ENCODE peak calls at places on chromosome 12, in nine cellular contexts. F is heart left ventricle, S is AG09309, E is A549, Z is tibial artery, D is neural progenitor cell, A is tibial nerve, J is fibroblast of lung, W is right lobe of liver. I is an unnamed sample.

GRCh38 chr12:43349863-43350262 is 202.1 kb downstream of the ADAMTS20 start:
- DNase-seq in D (no peak), A (no peak), J (peak; percentile 43), W (no peak), Z (no peak), S (no peak), E (peak; percentile 7), F (no peak), I (no peak)

GRCh38 chr12:81095470-81096232 is 17.8 kb downstream of the ACSS3 start:
- DNase-seq in D (no peak), W (no peak), F (no peak), J (peak; percentile 48), S (no peak), Z (no peak), A (no peak), E (no peak), I (no peak)

GRCh38 chr12:69555461-69555860 is 29.8 kb upstream of the CCT2 start:
- DNase-seq in F (no peak), Z (no peak), E (peak; percentile 51), W (no peak), J (peak; percentile 84), S (peak; percentile 80), A (no peak), D (no peak), I (no peak)

GRCh38 chr12:12562016-12562483 is 613 bp downstream of the DUSP16 start:
- DNase-seq in E (peak; percentile 33), W (peak; percentile 47), S (no peak), Z (no peak), D (peak; percentile 78), A (no peak), F (peak; percentile 46), J (peak; percentile 37), I (peak; percentile 53)

GRCh38 chr12:116662612-116663144 is 75.2 kb downstream of the SPRING1 start:
- DNase-seq in W (peak; percentile 76), D (peak; percentile 80), J (peak; percentile 47), F (no peak), S (no peak), A (no peak), E (no peak), Z (no peak), I (peak; percentile 51)

GRCh38 chr12:31228811-31229792 is 96.8 kb downstream of the SINHCAF start:
- DNase-seq in S (no peak), Z (no peak), A (no peak), F (peak; percentile 45), W (peak; percentile 82), E (no peak), D (no peak), J (no peak), I (no peak)

GRCh38 chr12:4441355-4442330 is 4.0 kb downstream of the FGF6 start:
- DNase-seq in F (no peak), Z (no peak), S (no peak), W (no peak), E (no peak), A (no peak), J (no peak), D (peak; percentile 62), I (peak; percentile 33)

GRCh38 chr12:108712164-108712924 is 19.0 kb downstream of the CORO1C start:
- DNase-seq in A (no peak), Z (no peak), E (no peak), F (no peak), S (no peak), W (no peak), D (no peak), J (no peak), I (no peak)

GRCh38 chr12:54159549-54159948 is 29.2 kb downstream of the SMUG1 start:
- DNase-seq in J (no peak), E (no peak), F (no peak), A (no peak), Z (no peak), W (no peak), S (no peak), D (no peak), I (no peak)

GRCh38 chr12:113241191-113242017 is 20.1 kb downstream of the TPCN1 start:
- DNase-seq in J (peak; percentile 78), Z (no peak), D (no peak), S (peak; percentile 99), E (peak; percentile 66), A (peak; percentile 57), W (no peak), F (no peak), I (no peak)

GRCh38 chr12:68932123-68932700 is 759 bp downstream of the CPM start:
- DNase-seq in E (no peak), Z (no peak), F (no peak), A (no peak), W (no peak), S (no peak), J (no peak), D (no peak), I (no peak)

GRCh38 chr12:28303192-28303591 is 112.9 kb downstream of the CCDC91 start:
- DNase-seq in S (no peak), Z (no peak), J (no peak), W (no peak), E (no peak), F (no peak), D (no peak), A (no peak), I (no peak)
- TF ChIP-seq CTCF in S (no peak), Z (no peak), J (no peak), W (no peak), E (no peak), F (no peak), D (no peak), A (no peak), I (no peak)

DNA sequence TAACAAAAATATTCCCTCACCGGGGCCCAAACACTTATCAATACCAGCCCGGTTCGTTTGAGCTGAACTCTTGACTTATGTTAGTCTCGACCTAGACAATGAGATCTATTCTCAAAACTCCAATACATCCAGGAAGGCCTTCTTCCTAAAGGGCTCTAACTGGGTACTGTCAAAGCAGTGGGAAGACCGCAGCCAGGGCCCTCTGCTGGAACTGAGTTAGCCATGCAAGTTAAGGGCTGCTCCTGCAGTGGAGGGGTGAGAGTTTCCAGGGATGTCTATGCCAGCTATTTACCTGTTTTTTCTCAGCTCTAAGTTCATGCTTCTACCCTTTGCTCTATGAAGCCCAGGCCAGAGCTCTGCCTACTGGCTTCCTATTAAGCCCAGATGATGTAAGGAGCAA is 348.8 kb downstream of the GXYLT1 start:
- DNase-seq in S (no peak), F (no peak), E (peak; percentile 16), Z (no peak), W (no peak), J (no peak), A (no peak), D (peak; percentile 46), I (peak; percentile 17)
- TF ChIP-seq CTCF in S (no peak), F (no peak), E (no peak), Z (no peak), W (no peak), J (no peak), A (no peak), D (peak; percentile 53), I (no peak)

DNA sequence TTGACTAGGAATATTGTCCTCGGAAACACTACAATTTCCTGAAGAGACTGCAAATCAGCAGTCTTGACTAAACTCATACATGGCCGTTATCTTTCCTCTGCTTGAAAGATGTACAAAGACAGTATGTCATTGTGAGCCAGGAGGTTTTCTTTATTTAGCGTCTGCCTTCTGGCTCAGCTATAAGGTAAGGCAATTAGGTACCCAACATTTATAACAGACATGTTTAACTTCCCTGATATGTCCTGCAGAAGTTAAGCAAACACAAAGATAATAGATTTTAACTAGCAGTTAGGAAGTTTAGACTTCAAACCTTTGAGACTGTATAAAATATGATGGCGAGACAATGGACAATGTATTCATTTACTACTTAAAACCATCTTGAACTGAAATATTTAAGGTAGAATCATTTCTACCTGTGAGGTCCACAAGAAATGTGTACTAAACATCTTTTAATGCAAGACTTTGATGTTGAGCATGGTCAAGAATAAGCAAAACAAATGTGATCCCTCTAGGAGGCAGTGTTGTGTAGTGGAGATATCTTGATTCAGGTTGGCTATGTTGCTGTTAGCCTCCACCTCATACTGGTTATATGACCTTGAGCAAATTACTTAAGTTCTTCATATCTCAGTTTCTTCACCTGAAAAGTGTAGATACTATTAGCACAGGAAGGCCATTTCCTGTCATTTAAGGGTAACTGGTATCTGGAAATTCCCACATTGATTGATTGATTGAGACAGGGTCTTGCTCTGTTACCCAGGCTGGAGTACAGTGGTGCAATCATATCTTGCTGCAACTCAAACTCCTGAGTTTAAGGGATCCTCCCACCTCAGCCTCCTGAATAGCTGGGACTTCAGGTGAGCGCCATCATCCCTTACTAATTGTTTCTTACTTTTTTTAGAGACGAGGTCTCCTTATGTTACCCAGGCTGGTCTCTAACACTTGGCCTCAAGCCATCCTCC is 96.3 kb upstream of the EEA1 start:
- DNase-seq in F (no peak), D (peak; percentile 36), J (peak; percentile 84), Z (no peak), W (no peak), S (peak; percentile 48), A (peak; percentile 37), E (peak; percentile 59), I (no peak)
- TF ChIP-seq CTCF in F (peak; percentile 61), D (peak; percentile 69), J (peak; percentile 48), Z (peak; percentile 52), W (peak; percentile 55), S (peak; percentile 60), A (peak; percentile 30), E (peak; percentile 61), I (peak; percentile 33)

DNA sequence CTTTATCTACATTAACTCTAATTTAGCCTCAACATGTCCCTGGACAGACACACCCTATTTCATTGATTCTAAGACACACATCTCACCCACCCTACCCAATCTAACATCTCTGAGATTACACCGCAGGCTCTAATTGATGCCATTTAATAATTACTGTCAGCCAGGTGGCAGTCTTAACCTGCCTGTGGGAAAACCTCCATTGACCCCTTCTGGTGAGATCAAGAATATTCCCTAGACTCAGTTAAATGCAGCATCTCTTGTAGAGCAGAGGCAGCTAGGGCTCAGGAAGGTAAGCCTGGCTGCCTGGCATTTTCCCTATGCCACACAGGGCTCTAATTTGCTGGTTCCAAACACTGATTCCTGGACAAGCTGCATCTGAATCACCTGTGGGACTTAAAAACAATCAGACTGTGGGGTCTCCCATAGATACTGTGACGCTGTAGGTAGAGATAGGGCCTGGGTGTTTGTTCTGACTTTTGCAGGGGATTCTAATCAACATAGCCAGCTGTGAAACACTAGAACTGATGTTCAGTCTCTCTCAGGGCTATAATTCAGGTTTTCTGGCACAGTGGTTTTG is 14.3 kb downstream of the MCRS1 start:
- DNase-seq in A (no peak), E (peak; percentile 68), W (no peak), S (no peak), Z (no peak), F (no peak), J (no peak), D (peak; percentile 64), I (no peak)
- TF ChIP-seq CTCF in A (peak; percentile 30), E (peak; percentile 72), W (peak; percentile 35), S (peak; percentile 31), Z (no peak), F (no peak), J (no peak), D (peak; percentile 62), I (peak; percentile 37)